ENCODE peak calls at places on chromosomes 1 and 21, in eight cellular contexts. G is omental fat pad, K is GM12865, S is prostate gland, H is right atrium auricular region, N is fibroblast of pulmonary artery, J is GM13976, T is AG10803. P is an unnamed sample.

GRCh38 chr21:29989634-29990234 is 49.9 kb upstream of the GRIK1 start:
- DNase-seq in G (no peak), H (no peak), T (no peak), S (no peak), N (peak), J (no peak), K (no peak), P (no peak)

GRCh38 chr1:221543529-221544120 is 198.3 kb downstream of the DUSP10 start:
- DNase-seq in G (no peak), J (peak), H (no peak), K (peak), T (peak), N (peak), S (no peak), P (no peak)

GRCh38 chr1:150161747-150162581 is 12.2 kb downstream of the PLEKHO1 start:
- DNase-seq in H (no peak), J (no peak), K (peak), G (no peak), S (no peak), N (peak), T (no peak), P (no peak)

GRCh38 chr1:162663589-162664030 is 31.3 kb downstream of the DDR2 start:
- DNase-seq in J (no peak), T (peak), G (no peak), N (peak), H (peak), S (no peak), K (peak), P (no peak)

GRCh38 chr1:200755456-200755855 is 16.8 kb downstream of the CAMSAP2 start:
- DNase-seq in T (no peak), N (no peak), K (no peak), H (no peak), J (no peak), G (no peak), S (no peak), P (no peak)

GRCh38 chr21:24514081-24514733 is 1093.1 kb downstream of the MRPL39 start:
- DNase-seq in T (no peak), S (no peak), N (peak), H (no peak), J (no peak), G (no peak), K (peak), P (no peak)

GRCh38 chr1:18352640-18353245 is 128.0 kb upstream of the KLHDC7A start:
- DNase-seq in G (no peak), H (no peak), N (no peak), K (no peak), J (no peak), T (no peak), S (no peak), P (no peak)

GRCh38 chr1:94976996-94977548 is 50.2 kb upstream of the CNN3 start:
- DNase-seq in K (no peak), S (no peak), N (no peak), T (no peak), G (no peak), H (no peak), J (no peak), P (no peak)

GRCh38 chr1:27581823-27582243 is 22.1 kb downstream of the AHDC1 start:
- DNase-seq in H (peak), G (no peak), N (no peak), S (no peak), J (no peak), T (no peak), K (no peak), P (no peak)

GRCh38 chr1:188343914-188344313 is 1515.2 kb downstream of the PLA2G4A start:
- DNase-seq in H (no peak), K (no peak), S (no peak), T (no peak), N (no peak), G (no peak), J (no peak), P (no peak)

GRCh38 chr1:25756210-25756609 is 43.8 kb upstream of the SELENON start:
- DNase-seq in J (no peak), K (no peak), N (no peak), S (no peak), H (no peak), T (no peak), G (no peak), P (no peak)

GRCh38 chr1:75615664-75616435 is 4.9 kb upstream of the SLC44A5 start:
- DNase-seq in T (peak), N (peak), G (no peak), K (no peak), S (no peak), J (peak), H (no peak), P (peak)

GRCh38 chr1:109306832-109307362 is at the start of gene MYBPHL:
- DNase-seq in J (no peak), G (no peak), N (no peak), H (no peak), S (no peak), T (no peak), K (no peak), P (no peak)

GRCh38 chr21:25385912-25386474 is 221.3 kb downstream of the MRPL39 start:
- DNase-seq in H (no peak), N (peak), S (peak), J (peak), T (peak), G (no peak), K (peak), P (peak)

GRCh38 chr1:237953238-237953637 is 62.5 kb upstream of the ZP4 start:
- DNase-seq in K (no peak), T (no peak), G (no peak), H (no peak), N (no peak), J (no peak), S (no peak), P (no peak)

GRCh38 chr1:37476460-37477197 is 2.2 kb downstream of the ZC3H12A start:
- DNase-seq in S (no peak), T (peak), J (peak), G (no peak), H (peak), K (no peak), N (peak), P (no peak)

GRCh38 chr1:157163273-157164127 is 25.3 kb upstream of the ETV3 start:
- DNase-seq in K (peak), H (peak), N (peak), S (peak), J (peak), T (peak), G (peak), P (peak)

GRCh38 chr1:180182721-180183311 is 28.1 kb downstream of the QSOX1 start:
- DNase-seq in K (no peak), S (no peak), N (no peak), J (no peak), H (no peak), G (no peak), T (no peak), P (no peak)

GRCh38 chr1:28172690-28173150 is 3.8 kb downstream of the PTAFR start:
- DNase-seq in N (peak), G (no peak), H (no peak), J (peak), T (no peak), K (peak), S (no peak), P (no peak)

GRCh38 chr1:14366361-14367018 is 232.0 kb upstream of the KAZN start:
- DNase-seq in N (peak), G (no peak), T (no peak), S (no peak), K (no peak), H (no peak), J (no peak), P (no peak)

GRCh38 chr1:183444243-183444642 is 26.1 kb upstream of the NMNAT2 start:
- DNase-seq in T (peak), S (no peak), N (peak), J (no peak), G (no peak), K (no peak), H (no peak), P (no peak)

GRCh38 chr1:223486366-223486765 is 93.2 kb downstream of the CCDC185 start:
- DNase-seq in G (no peak), K (no peak), J (no peak), H (no peak), T (no peak), S (no peak), N (no peak), P (no peak)

GRCh38 chr1:91806146-91806545 is 79.8 kb downstream of the TGFBR3 start:
- DNase-seq in S (no peak), K (no peak), J (no peak), G (no peak), H (no peak), N (peak), T (peak), P (peak)

GRCh38 chr1:68819190-68819829 is 322.4 kb upstream of the DEPDC1 start:
- DNase-seq in N (peak), J (peak), H (no peak), S (no peak), T (peak), K (peak), G (no peak), P (no peak)

GRCh38 chr1:84259376-84259775 is 42.1 kb upstream of the SAMD13 start:
- DNase-seq in H (no peak), J (no peak), S (no peak), K (no peak), N (no peak), G (no peak), T (no peak), P (no peak)

GRCh38 chr1:218034464-218034863 is 250.6 kb upstream of the RRP15 start:
- DNase-seq in J (no peak), N (no peak), S (no peak), K (no peak), H (no peak), T (no peak), G (no peak), P (no peak)

GRCh38 chr21:28516996-28517592 is 475.6 kb downstream of the LTN1 start:
- DNase-seq in T (no peak), N (peak), S (peak), J (peak), G (no peak), H (no peak), K (peak), P (no peak)

GRCh38 chr1:31712625-31713024 is 8.8 kb upstream of the COL16A1 start:
- DNase-seq in S (no peak), T (peak), G (no peak), K (no peak), J (no peak), H (peak), N (peak), P (no peak)

GRCh38 chr1:179831852-179832699 is 45.5 kb downstream of the TOR1AIP2 start:
- DNase-seq in S (no peak), N (no peak), J (no peak), K (peak), H (no peak), G (no peak), T (peak), P (no peak)

GRCh38 chr1:95467036-95467435 is 233.0 kb downstream of the RWDD3 start:
- DNase-seq in N (no peak), T (no peak), K (no peak), S (no peak), J (no peak), H (no peak), G (no peak), P (no peak)

GRCh38 chr1:89407355-89407754 is 43.5 kb downstream of the GBP6 start:
- DNase-seq in G (no peak), K (no peak), H (no peak), J (no peak), T (peak), S (no peak), N (peak), P (no peak)

DNA sequence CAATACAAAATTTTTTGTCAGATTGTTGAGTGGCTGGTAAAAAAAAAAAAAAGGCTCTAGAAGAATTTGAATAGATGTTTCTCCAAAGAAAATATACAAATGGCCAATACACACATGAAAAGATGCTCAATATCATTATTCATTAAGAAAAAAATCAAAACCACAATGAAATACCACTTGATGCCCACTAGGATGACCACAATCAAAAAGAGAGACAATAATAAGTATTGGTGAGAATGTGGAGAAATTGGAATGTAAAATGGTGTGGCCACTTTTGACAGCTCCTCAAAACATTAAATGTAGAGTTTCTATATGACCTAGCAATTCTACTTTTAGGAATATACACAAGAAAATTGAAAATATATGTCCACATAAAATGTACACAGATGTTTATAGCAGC is 100.0 kb downstream of the CLEC20A start:
- DNase-seq in T (no peak), N (no peak), H (no peak), K (no peak), S (no peak), J (no peak), G (no peak), P (no peak)
- TF ChIP-seq CTCF in T (no peak), N (no peak), H (peak), K (no peak), S (no peak), J (no peak), G (no peak), P (peak)

GRCh38 chr1:155000725-155001437 is 1.7 kb upstream of the ZBTB7B start:
- DNase-seq in H (peak), S (peak), T (peak), N (peak), G (peak), J (peak), K (peak), P (peak)
- TF ChIP-seq CTCF in H (no peak), S (no peak), T (no peak), N (no peak), G (no peak), J (peak), K (peak), P (no peak)

DNA sequence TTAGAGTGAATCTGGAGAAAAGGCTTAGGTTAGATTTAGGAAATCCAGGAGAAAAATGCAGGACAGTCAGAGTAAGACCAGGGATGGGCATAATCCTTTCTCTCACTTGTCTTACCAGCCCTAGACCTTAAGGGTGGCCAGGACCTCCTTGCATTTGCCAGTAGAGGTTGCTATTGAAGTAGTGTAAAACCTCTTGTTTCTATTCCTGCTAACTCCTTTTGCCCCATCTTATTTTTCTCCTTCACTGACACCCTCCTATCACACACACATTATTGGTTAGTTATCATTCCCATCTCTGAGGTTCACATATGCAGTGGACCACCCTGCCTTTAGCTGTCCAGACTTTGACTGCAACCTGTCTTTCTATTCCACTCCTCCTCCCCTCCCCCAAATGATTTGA is 75.0 kb upstream of the MACF1 start:
- DNase-seq in H (no peak), J (peak), N (peak), G (no peak), S (peak), T (peak), K (peak), P (no peak)
- TF ChIP-seq CTCF in H (peak), J (peak), N (peak), G (no peak), S (peak), T (peak), K (peak), P (no peak)

DNA sequence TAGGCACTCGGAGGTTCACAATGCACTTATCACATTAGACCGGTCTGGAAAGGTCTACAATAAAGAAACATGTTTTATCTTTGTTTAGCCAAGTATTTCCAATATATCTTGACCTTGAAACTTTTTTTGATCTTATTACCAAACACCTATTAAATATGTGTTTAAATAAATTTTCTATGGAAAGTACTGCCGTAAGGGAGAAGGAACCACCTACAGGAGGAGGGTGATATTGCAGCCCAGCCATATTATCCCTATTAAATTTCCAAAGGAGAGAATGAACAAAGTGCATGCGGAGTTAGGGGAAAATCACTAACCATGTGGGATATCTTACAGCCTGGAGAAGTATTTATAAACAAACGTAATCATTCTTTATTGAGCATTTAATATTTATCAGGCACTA is 14.5 kb downstream of the BRINP2 start:
- DNase-seq in T (no peak), J (no peak), G (no peak), K (no peak), H (no peak), S (no peak), N (peak), P (no peak)
- TF ChIP-seq CTCF in T (peak), J (peak), G (no peak), K (peak), H (peak), S (peak), N (peak), P (peak)

GRCh38 chr1:23019094-23019850 is at the start of gene KDM1A:
- DNase-seq in N (peak), K (peak), T (peak), G (peak), J (peak), S (peak), H (peak), P (peak)
- TF ChIP-seq CTCF in N (no peak), K (peak), T (peak), G (no peak), J (peak), S (peak), H (peak), P (no peak)

DNA sequence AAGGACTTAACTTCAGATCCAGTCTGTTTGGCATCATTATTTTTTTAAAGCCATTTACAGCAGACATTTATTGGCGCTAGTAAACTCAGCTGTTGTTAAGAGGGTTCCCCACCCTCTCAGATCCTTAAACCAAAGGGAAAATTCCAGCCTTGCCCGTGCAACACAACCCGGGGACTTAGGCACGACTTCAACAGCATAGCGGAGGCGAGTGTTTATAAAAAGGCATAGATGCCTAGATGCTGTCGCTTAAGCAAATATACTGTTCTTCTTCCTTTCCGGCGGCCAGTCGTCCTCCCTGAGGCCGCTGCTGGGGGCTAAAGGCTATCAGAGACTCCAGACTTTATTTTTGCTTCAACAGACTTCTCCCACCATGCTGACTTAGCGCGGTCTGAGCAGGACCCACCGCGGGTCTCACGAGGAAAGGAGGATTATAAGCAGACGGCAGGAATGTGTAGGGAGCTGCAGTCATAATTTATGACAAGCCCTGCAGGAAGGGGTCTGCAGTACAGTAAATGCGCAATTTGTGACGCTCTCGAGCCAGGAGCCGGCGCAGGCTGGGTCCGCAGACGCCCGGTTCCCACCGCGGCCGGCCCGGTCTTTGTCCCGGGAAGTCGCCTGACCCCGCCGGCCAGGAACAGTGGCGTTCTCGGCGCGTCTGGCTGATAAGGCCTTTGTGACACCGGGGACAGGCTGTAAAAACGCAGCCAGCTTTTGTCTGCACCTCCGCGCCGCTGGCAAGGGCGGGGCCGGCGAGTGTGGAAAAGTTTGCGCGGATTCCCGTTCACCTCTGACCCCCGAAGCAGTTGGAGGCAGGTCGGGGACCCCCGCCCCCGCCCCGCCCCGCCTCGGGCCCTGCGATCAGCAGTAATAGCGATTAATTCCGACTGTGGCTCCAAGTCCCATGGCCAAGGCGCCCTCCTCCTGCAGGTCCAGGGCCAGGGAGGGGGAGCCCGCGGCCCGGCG is 61.2 kb upstream of the ARHGEF16 start:
- DNase-seq in H (peak), S (no peak), J (no peak), N (no peak), T (no peak), K (no peak), G (no peak), P (no peak)
- TF ChIP-seq CTCF in H (peak), S (no peak), J (no peak), N (no peak), T (no peak), K (no peak), G (no peak), P (no peak)

GRCh38 chr1:6961905-6962304 is 176.7 kb downstream of the CAMTA1 start:
- DNase-seq in S (no peak), G (no peak), J (no peak), T (no peak), K (no peak), H (no peak), N (no peak), P (no peak)

GRCh38 chr1:6961289-6961688 is 176.0 kb downstream of the CAMTA1 start:
- DNase-seq in H (no peak), N (no peak), S (no peak), J (no peak), T (no peak), G (no peak), K (no peak), P (no peak)

GRCh38 chr1:6965062-6965913 is 180.0 kb downstream of the CAMTA1 start:
- DNase-seq in K (no peak), H (no peak), T (no peak), N (no peak), G (no peak), J (no peak), S (no peak), P (no peak)

GRCh38 chr1:6962390-6962955 is 177.2 kb downstream of the CAMTA1 start:
- DNase-seq in T (no peak), N (no peak), G (no peak), J (peak), S (no peak), H (peak), K (peak), P (peak)

GRCh38 chr1:6962956-6963915 is 178.0 kb downstream of the CAMTA1 start:
- DNase-seq in K (peak), T (no peak), S (no peak), G (no peak), H (peak), J (peak), N (no peak), P (no peak)
- TF ChIP-seq CTCF in K (no peak), T (no peak), S (no peak), G (no peak), H (no peak), J (no peak), N (no peak), P (no peak)

GRCh38 chr1:62022348-62022747 is 172.3 kb upstream of the L1TD1 start:
- DNase-seq in K (no peak), N (no peak), G (no peak), H (no peak), S (no peak), J (no peak), T (no peak), P (no peak)

GRCh38 chr1:62029704-62030103 is 164.9 kb upstream of the L1TD1 start:
- DNase-seq in H (no peak), G (no peak), S (no peak), T (no peak), J (no peak), K (no peak), N (no peak), P (no peak)

GRCh38 chr1:62025892-62026291 is 168.8 kb upstream of the L1TD1 start:
- DNase-seq in H (no peak), K (no peak), G (no peak), J (no peak), T (no peak), S (no peak), N (no peak), P (no peak)

GRCh38 chr1:62024690-62025089 is 170.0 kb upstream of the L1TD1 start:
- DNase-seq in J (no peak), T (no peak), S (no peak), N (no peak), G (no peak), K (no peak), H (no peak), P (no peak)

GRCh38 chr1:62025154-62025553 is 169.5 kb upstream of the L1TD1 start:
- DNase-seq in J (no peak), N (no peak), K (no peak), S (no peak), T (no peak), G (no peak), H (no peak), P (no peak)
- TF ChIP-seq CTCF in J (no peak), N (no peak), K (no peak), S (no peak), T (no peak), G (no peak), H (no peak), P (no peak)

P was measured in mesothelial cell of epicardium.